ENCODE peak calls at places on chromosome 2, in ten cellular contexts. E, N, B, L, G, H, V, Z, P and K are unnamed samples.

GRCh38 chr2:169815849-169816248 is 8.9 kb downstream of the METTL5 start:
- DNase-seq in E (no peak), H (no peak), N (no peak), G (no peak), L (no peak), B (peak), V (no peak), P (peak), Z (no peak), K (no peak)

GRCh38 chr2:72032481-72033041 is 115.1 kb downstream of the CYP26B1 start:
- DNase-seq in E (no peak), L (no peak), H (no peak), V (no peak), Z (no peak), G (peak), B (peak), N (no peak), P (peak), K (no peak)

GRCh38 chr2:199409705-199410104 is 48.0 kb downstream of the SATB2 start:
- DNase-seq in H (no peak), Z (no peak), E (no peak), V (no peak), P (no peak), B (no peak), N (no peak), L (no peak), G (no peak), K (no peak)

GRCh38 chr2:231463698-231464575 is at the start of gene NCL:
- DNase-seq in E (peak), Z (peak), L (peak), P (peak), B (peak), V (peak), N (peak), H (peak), G (peak), K (peak)

GRCh38 chr2:96636772-96637171 is 1.3 kb downstream of the KANSL3 start:
- DNase-seq in V (no peak), L (no peak), E (no peak), P (peak), H (no peak), N (no peak), G (no peak), B (peak), Z (no peak), K (no peak)

GRCh38 chr2:9951272-9951521 is 296 bp upstream of the GRHL1 start:
- DNase-seq in L (no peak), P (no peak), Z (no peak), V (no peak), G (no peak), B (no peak), H (no peak), E (no peak), N (no peak), K (no peak)

GRCh38 chr2:211216221-211216620 is 659.8 kb downstream of the CPS1 start:
- DNase-seq in L (no peak), G (no peak), P (peak), H (no peak), N (no peak), V (no peak), B (peak), E (no peak), Z (no peak), K (no peak)

GRCh38 chr2:19649107-19649506 is 252.7 kb downstream of the TTC32 start:
- DNase-seq in N (no peak), H (no peak), Z (no peak), G (no peak), E (no peak), B (peak), L (no peak), P (peak), V (no peak), K (no peak)

GRCh38 chr2:133871810-133872209 is 303.5 kb upstream of the NCKAP5 start:
- DNase-seq in N (no peak), Z (no peak), L (no peak), E (no peak), V (no peak), H (no peak), G (no peak), B (no peak), P (peak), K (no peak)

GRCh38 chr2:15293262-15293937 is 267.7 kb downstream of the NBAS start:
- DNase-seq in N (no peak), Z (no peak), L (no peak), P (no peak), E (no peak), B (no peak), H (no peak), G (no peak), V (no peak), K (no peak)

GRCh38 chr2:206937519-206937918 is 1.8 kb upstream of the CPO start:
- DNase-seq in V (no peak), N (no peak), G (no peak), Z (no peak), E (no peak), H (no peak), B (no peak), P (no peak), L (no peak), K (no peak)

GRCh38 chr2:20471148-20471547 is 24.3 kb downstream of the RHOB start:
- DNase-seq in H (no peak), N (no peak), P (no peak), G (no peak), Z (no peak), E (no peak), L (no peak), B (no peak), V (no peak), K (no peak)

GRCh38 chr2:121707920-121708361 is 28.7 kb downstream of the NIFK start:
- DNase-seq in N (no peak), H (no peak), P (peak), V (no peak), B (peak), L (no peak), Z (peak), E (no peak), G (peak), K (no peak)

GRCh38 chr2:129233751-129234406 is 745.6 kb upstream of the RAB6C start:
- DNase-seq in Z (peak), N (no peak), B (peak), H (no peak), P (peak), V (no peak), E (no peak), G (no peak), L (no peak), K (peak)

GRCh38 chr2:238910751-238911351 is 63.0 kb downstream of the TWIST2 start:
- DNase-seq in Z (no peak), V (no peak), N (no peak), P (peak), B (peak), G (peak), E (no peak), L (no peak), H (no peak), K (peak)

GRCh38 chr2:222423632-222424280 is 587 bp upstream of the SGPP2 start:
- DNase-seq in H (no peak), P (peak), Z (peak), L (no peak), E (peak), G (no peak), V (peak), B (peak), N (peak), K (no peak)

GRCh38 chr2:196130039-196130825 is 41.1 kb downstream of the STK17B start:
- DNase-seq in H (no peak), V (no peak), G (no peak), N (no peak), L (no peak), P (no peak), E (no peak), B (no peak), Z (no peak), K (no peak)

GRCh38 chr2:136783856-136784255 is 18.5 kb downstream of the THSD7B start:
- DNase-seq in G (no peak), P (peak), H (no peak), V (no peak), L (no peak), N (no peak), B (no peak), Z (no peak), E (no peak), K (no peak)

GRCh38 chr2:219109468-219109867 is 48.7 kb upstream of the IHH start:
- DNase-seq in P (peak), H (no peak), L (no peak), N (no peak), B (no peak), V (peak), G (no peak), E (no peak), Z (peak), K (no peak)

GRCh38 chr2:10020001-10020400 is 23.3 kb upstream of the KLF11 start:
- DNase-seq in L (no peak), H (no peak), E (no peak), G (peak), V (no peak), P (no peak), Z (no peak), B (no peak), N (no peak), K (no peak)

GRCh38 chr2:239166201-239166834 is 234.5 kb downstream of the HDAC4 start:
- DNase-seq in G (peak), B (no peak), L (no peak), N (no peak), H (no peak), E (no peak), V (no peak), P (no peak), Z (no peak), K (no peak)

GRCh38 chr2:232539298-232540231 is at the start of gene CHRNG:
- DNase-seq in E (no peak), H (no peak), L (no peak), N (no peak), V (no peak), B (no peak), P (no peak), Z (peak), G (peak), K (no peak)

GRCh38 chr2:24793752-24794477 is 690 bp downstream of the CENPO start:
- DNase-seq in V (no peak), B (peak), G (no peak), N (no peak), H (no peak), L (no peak), P (peak), E (no peak), Z (peak), K (peak)

GRCh38 chr2:38581193-38582147 is 21.3 kb downstream of the HNRNPLL start:
- DNase-seq in E (no peak), P (peak), Z (peak), N (no peak), H (peak), L (peak), B (peak), G (no peak), V (no peak), K (peak)

GRCh38 chr2:69539549-69539908 is 102.3 kb upstream of the NFU1 start:
- DNase-seq in L (no peak), G (no peak), Z (no peak), P (no peak), E (no peak), B (no peak), N (no peak), H (no peak), V (no peak), K (no peak)

GRCh38 chr2:148599112-148599991 is 45.2 kb upstream of the EPC2 start:
- DNase-seq in H (no peak), Z (no peak), N (no peak), G (no peak), V (no peak), L (no peak), E (no peak), B (no peak), P (no peak), K (no peak)

GRCh38 chr2:42876280-42876840 is 84.0 kb upstream of the HAAO start:
- DNase-seq in L (no peak), N (no peak), P (no peak), G (no peak), H (no peak), V (no peak), B (no peak), E (no peak), Z (peak), K (no peak)

GRCh38 chr2:71313016-71313766 is 18.4 kb upstream of the ZNF638 start:
- DNase-seq in P (no peak), E (no peak), V (no peak), B (no peak), G (no peak), H (no peak), L (no peak), Z (no peak), N (no peak), K (no peak)

GRCh38 chr2:162965151-162965550 is 126.6 kb upstream of the KCNH7 start:
- DNase-seq in L (no peak), N (no peak), H (no peak), P (no peak), V (no peak), B (no peak), E (no peak), Z (no peak), G (no peak), K (no peak)

GRCh38 chr2:224122542-224122941 is 83.5 kb upstream of the SERPINE2 start:
- DNase-seq in B (peak), E (no peak), Z (no peak), H (no peak), N (no peak), G (no peak), V (no peak), P (peak), L (no peak), K (no peak)